ENCODE peak calls at places on chromosome 3, in eight cellular contexts. One of them, this sample, is unnamed.

GRCh38 chr3:171441381-171441780 is 18.8 kb downstream of the TNIK start:
- DNase-seq in effector CD4-positive, alpha-beta T cell: no peak
- DNase-seq in neural crest cell: no peak
- DNase-seq in dorsolateral prefrontal cortex: no peak
- DNase-seq in skeletal muscle cell: no peak
- DNase-seq in ELR: no peak
- DNase-seq in aorta: no peak
- DNase-seq in GM20000: no peak
- DNase-seq in this sample: no peak

GRCh38 chr3:536417-536813 is 339.9 kb downstream of the CHL1 start:
- DNase-seq in effector CD4-positive, alpha-beta T cell: no peak
- DNase-seq in skeletal muscle cell: no peak
- DNase-seq in ELR: no peak
- DNase-seq in aorta: no peak
- DNase-seq in neural crest cell: no peak
- DNase-seq in dorsolateral prefrontal cortex: no peak
- DNase-seq in GM20000: no peak
- DNase-seq in this sample: no peak

GRCh38 chr3:150725548-150725947 is 21.8 kb upstream of the ERICH6 start:
- DNase-seq in skeletal muscle cell: no peak
- DNase-seq in effector CD4-positive, alpha-beta T cell: no peak
- DNase-seq in ELR: no peak
- DNase-seq in neural crest cell: no peak
- DNase-seq in dorsolateral prefrontal cortex: no peak
- DNase-seq in GM20000: no peak
- DNase-seq in aorta: no peak
- DNase-seq in this sample: no peak

GRCh38 chr3:194322701-194323174 is 28.4 kb downstream of the CPN2 start:
- DNase-seq in effector CD4-positive, alpha-beta T cell: no peak
- DNase-seq in aorta: no peak
- DNase-seq in neural crest cell: no peak
- DNase-seq in dorsolateral prefrontal cortex: no peak
- DNase-seq in GM20000: no peak
- DNase-seq in ELR: peak; percentile 91
- DNase-seq in skeletal muscle cell: peak; percentile 52
- DNase-seq in this sample: peak; percentile 34

GRCh38 chr3:196399485-196399945 is 32.7 kb downstream of the UBXN7 start:
- DNase-seq in skeletal muscle cell: peak; percentile 34
- DNase-seq in dorsolateral prefrontal cortex: no peak
- DNase-seq in aorta: no peak
- DNase-seq in GM20000: no peak
- DNase-seq in ELR: peak; percentile 84
- DNase-seq in neural crest cell: no peak
- DNase-seq in effector CD4-positive, alpha-beta T cell: no peak
- DNase-seq in this sample: no peak

GRCh38 chr3:116707531-116707930 is 2.0 kb upstream of the TUSC7 start:
- DNase-seq in skeletal muscle cell: no peak
- DNase-seq in ELR: no peak
- DNase-seq in neural crest cell: no peak
- DNase-seq in GM20000: no peak
- DNase-seq in effector CD4-positive, alpha-beta T cell: no peak
- DNase-seq in aorta: no peak
- DNase-seq in dorsolateral prefrontal cortex: no peak
- DNase-seq in this sample: no peak

GRCh38 chr3:52820741-52821140 is 9.7 kb downstream of the ITIH4 start:
- DNase-seq in neural crest cell: peak; percentile 38
- DNase-seq in dorsolateral prefrontal cortex: no peak
- DNase-seq in GM20000: peak; percentile 63
- DNase-seq in aorta: no peak
- DNase-seq in ELR: peak; percentile 36
- DNase-seq in effector CD4-positive, alpha-beta T cell: no peak
- DNase-seq in skeletal muscle cell: no peak
- DNase-seq in this sample: no peak

GRCh38 chr3:10581251-10581650 is 75.9 kb upstream of the ATP2B2 start:
- DNase-seq in aorta: no peak
- DNase-seq in skeletal muscle cell: no peak
- DNase-seq in ELR: no peak
- DNase-seq in GM20000: no peak
- DNase-seq in effector CD4-positive, alpha-beta T cell: no peak
- DNase-seq in neural crest cell: no peak
- DNase-seq in dorsolateral prefrontal cortex: no peak
- DNase-seq in this sample: no peak

GRCh38 chr3:21049368-21050062 is 701.5 kb downstream of the ZNF385D start:
- DNase-seq in effector CD4-positive, alpha-beta T cell: no peak
- DNase-seq in dorsolateral prefrontal cortex: no peak
- DNase-seq in GM20000: no peak
- DNase-seq in neural crest cell: no peak
- DNase-seq in aorta: no peak
- DNase-seq in ELR: no peak
- DNase-seq in skeletal muscle cell: no peak
- DNase-seq in this sample: no peak

GRCh38 chr3:41234823-41235722 is 35.8 kb downstream of the CTNNB1 start:
- DNase-seq in aorta: no peak
- DNase-seq in dorsolateral prefrontal cortex: no peak
- DNase-seq in ELR: no peak
- DNase-seq in effector CD4-positive, alpha-beta T cell: no peak
- DNase-seq in GM20000: no peak
- DNase-seq in neural crest cell: no peak
- DNase-seq in skeletal muscle cell: peak; percentile 31
- DNase-seq in this sample: no peak

GRCh38 chr3:178382388-178383061 is 153.7 kb upstream of the KCNMB2 start:
- DNase-seq in aorta: no peak
- DNase-seq in effector CD4-positive, alpha-beta T cell: no peak
- DNase-seq in neural crest cell: no peak
- DNase-seq in dorsolateral prefrontal cortex: no peak
- DNase-seq in ELR: peak; percentile 50
- DNase-seq in GM20000: no peak
- DNase-seq in skeletal muscle cell: peak; percentile 72
- DNase-seq in this sample: no peak

GRCh38 chr3:88203537-88204143 is 53.9 kb downstream of the C3orf38 start:
- DNase-seq in aorta: peak; percentile 85
- DNase-seq in effector CD4-positive, alpha-beta T cell: peak; percentile 4
- DNase-seq in ELR: peak; percentile 69
- DNase-seq in GM20000: peak; percentile 54
- DNase-seq in neural crest cell: peak; percentile 83
- DNase-seq in dorsolateral prefrontal cortex: peak; percentile 61
- DNase-seq in skeletal muscle cell: peak; percentile 24
- DNase-seq in this sample: peak; percentile 59

GRCh38 chr3:181134873-181135272 is 145.3 kb upstream of the DNAJC19 start:
- DNase-seq in ELR: no peak
- DNase-seq in dorsolateral prefrontal cortex: no peak
- DNase-seq in neural crest cell: no peak
- DNase-seq in aorta: no peak
- DNase-seq in GM20000: no peak
- DNase-seq in effector CD4-positive, alpha-beta T cell: no peak
- DNase-seq in skeletal muscle cell: no peak
- DNase-seq in this sample: no peak

GRCh38 chr3:32818431-32819085 is 761 bp downstream of the TRIM71 start:
- DNase-seq in dorsolateral prefrontal cortex: no peak
- DNase-seq in GM20000: peak; percentile 46
- DNase-seq in ELR: no peak
- DNase-seq in skeletal muscle cell: no peak
- DNase-seq in neural crest cell: no peak
- DNase-seq in effector CD4-positive, alpha-beta T cell: no peak
- DNase-seq in aorta: peak; percentile 60
- DNase-seq in this sample: no peak

GRCh38 chr3:62159693-62160092 is 213.7 kb downstream of the FEZF2 start:
- DNase-seq in neural crest cell: no peak
- DNase-seq in dorsolateral prefrontal cortex: no peak
- DNase-seq in ELR: no peak
- DNase-seq in skeletal muscle cell: peak; percentile 64
- DNase-seq in aorta: peak; percentile 87
- DNase-seq in effector CD4-positive, alpha-beta T cell: no peak
- DNase-seq in GM20000: no peak
- DNase-seq in this sample: peak; percentile 86

GRCh38 chr3:30193625-30194044 is 412.8 kb upstream of the TGFBR2 start:
- DNase-seq in neural crest cell: no peak
- DNase-seq in effector CD4-positive, alpha-beta T cell: no peak
- DNase-seq in aorta: no peak
- DNase-seq in skeletal muscle cell: no peak
- DNase-seq in dorsolateral prefrontal cortex: no peak
- DNase-seq in ELR: no peak
- DNase-seq in GM20000: no peak
- DNase-seq in this sample: no peak

This sample was measured in left cardiac atrium.